ENCODE peak calls at places on chromosomes 7 and 10, in eight cellular contexts. G is stimulated activated CD8-positive, alpha-beta memory T cell treated with anti-CD3 and anti-CD28 coated beads, Interleukin-4, amount 100 ng/mL, for 1 hour; I is T-helper 17 cell; M is GM04504; F is stimulated activated CD4-positive, alpha-beta T cell treated with anti-CD3 and anti-CD28 coated beads, TNF-alpha, amount 100 ng/mL, for 4 hours; N is DMS153; A is H4; U is T follicular helper cell. Y is an unnamed sample.

GRCh38 chr7:32179567-32179966 is 109.4 kb upstream of the PDE1C start:
- DNase-seq in G (no peak), I (no peak), M (no peak), F (no peak), N (no peak), A (no peak), U (no peak), Y (no peak)

GRCh38 chr10:44906476-44906875 is 4.7 kb upstream of the TMEM72 start:
- DNase-seq in G (no peak), I (no peak), M (no peak), F (no peak), N (no peak), A (no peak), U (no peak), Y (no peak)

GRCh38 chr7:1532456-1533254 is 2.2 kb downstream of the MAFK start:
- DNase-seq in G (peak; percentile 32), I (peak; percentile 52), M (peak; percentile 80), F (peak; percentile 42), N (peak; percentile 81), A (peak; percentile 99), U (peak; percentile 51), Y (peak; percentile 84)

GRCh38 chr10:102453502-102453901 is 2.2 kb upstream of the C10orf95 start:
- DNase-seq in G (no peak), I (no peak), M (no peak), F (no peak), N (no peak), A (no peak), U (no peak), Y (no peak)

GRCh38 chr10:69883256-69883655 is 81.5 kb downstream of the COL13A1 start:
- DNase-seq in G (no peak), I (no peak), M (no peak), F (no peak), N (peak; percentile 11), A (no peak), U (no peak), Y (no peak)

GRCh38 chr10:44948713-44949112 is 10.9 kb upstream of the RASSF4 start:
- DNase-seq in G (no peak), I (no peak), M (no peak), F (no peak), N (no peak), A (no peak), U (no peak), Y (no peak)

GRCh38 chr10:47238331-47239095 is 61.5 kb upstream of the GDF10 start:
- DNase-seq in G (no peak), I (no peak), M (no peak), F (no peak), N (no peak), A (no peak), U (no peak), Y (no peak)

GRCh38 chr7:54877683-54878082 is 118.7 kb upstream of the SEC61G start:
- DNase-seq in G (no peak), I (no peak), M (no peak), F (no peak), N (peak; percentile 44), A (peak; percentile 43), U (no peak), Y (no peak)

GRCh38 chr10:16779375-16779774 is 37.8 kb downstream of the RSU1 start:
- DNase-seq in G (no peak), I (peak; percentile 18), M (no peak), F (peak; percentile 45), N (no peak), A (no peak), U (no peak), Y (no peak)

GRCh38 chr10:11581213-11581612 is 30.2 kb downstream of the USP6NL start:
- DNase-seq in G (no peak), I (no peak), M (no peak), F (no peak), N (no peak), A (no peak), U (no peak), Y (no peak)

GRCh38 chr10:22258471-22258870 is 40.7 kb upstream of the EBLN1 start:
- DNase-seq in G (no peak), I (no peak), M (no peak), F (no peak), N (no peak), A (no peak), U (no peak), Y (no peak)

GRCh38 chr7:131385039-131385605 is 57.4 kb downstream of the MKLN1 start:
- DNase-seq in G (no peak), I (no peak), M (no peak), F (no peak), N (no peak), A (peak; percentile 14), U (no peak), Y (no peak)

GRCh38 chr7:84291756-84292155 is 97.2 kb upstream of the SEMA3A start:
- DNase-seq in G (no peak), I (no peak), M (no peak), F (no peak), N (no peak), A (no peak), U (no peak), Y (no peak)

GRCh38 chr10:88473989-88474883 is 108.9 kb downstream of the RNLS start:
- DNase-seq in G (no peak), I (no peak), M (no peak), F (no peak), N (peak; percentile 97), A (no peak), U (no peak), Y (no peak)

GRCh38 chr7:84904561-84904960 is 282.3 kb downstream of the SEMA3D start:
- DNase-seq in G (no peak), I (no peak), M (no peak), F (no peak), N (no peak), A (no peak), U (no peak), Y (no peak)

GRCh38 chr10:64011871-64012714 is 490.9 kb downstream of the REEP3 start:
- DNase-seq in G (no peak), I (no peak), M (no peak), F (no peak), N (no peak), A (no peak), U (no peak), Y (no peak)

GRCh38 chr10:52801951-52802350 is 29.4 kb upstream of the MBL2 start:
- DNase-seq in G (no peak), I (no peak), M (peak; percentile 42), F (no peak), N (no peak), A (no peak), U (no peak), Y (no peak)

GRCh38 chr7:80637453-80637852 is 989 bp upstream of the CD36 start:
- DNase-seq in G (no peak), I (no peak), M (no peak), F (no peak), N (no peak), A (no peak), U (no peak), Y (no peak)

GRCh38 chr7:150937848-150938561 is 40.1 kb downstream of the KCNH2 start:
- DNase-seq in G (no peak), I (no peak), M (no peak), F (no peak), N (peak; percentile 63), A (peak; percentile 72), U (no peak), Y (no peak)

GRCh38 chr10:63547628-63548356 is 26.6 kb downstream of the REEP3 start:
- DNase-seq in G (no peak), I (no peak), M (no peak), F (no peak), N (peak; percentile 41), A (no peak), U (no peak), Y (no peak)

GRCh38 chr7:30232366-30232765 is 52.0 kb upstream of the ZNRF2 start:
- DNase-seq in G (no peak), I (no peak), M (no peak), F (no peak), N (no peak), A (no peak), U (no peak), Y (no peak)

GRCh38 chr10:127556911-127557310 is 7.8 kb downstream of the NPS start:
- DNase-seq in G (no peak), I (no peak), M (no peak), F (no peak), N (no peak), A (no peak), U (no peak), Y (no peak)

GRCh38 chr10:110379831-110380230 is 75.1 kb upstream of the SMNDC1 start:
- DNase-seq in G (no peak), I (no peak), M (no peak), F (no peak), N (no peak), A (no peak), U (no peak), Y (no peak)

GRCh38 chr7:26857534-26858228 is 6.7 kb downstream of the SKAP2 start:
- DNase-seq in G (no peak), I (no peak), M (no peak), F (no peak), N (no peak), A (no peak), U (no peak), Y (no peak)

GRCh38 chr7:29342761-29343160 is 148.2 kb downstream of the CHN2 start:
- DNase-seq in G (no peak), I (no peak), M (no peak), F (no peak), N (no peak), A (no peak), U (no peak), Y (no peak)

GRCh38 chr10:61586829-61587228 is 75.9 kb upstream of the CABCOCO1 start:
- DNase-seq in G (no peak), I (no peak), M (no peak), F (no peak), N (no peak), A (no peak), U (no peak), Y (no peak)